ENCODE peak calls at places on chromosomes 3 and 15, in six cellular contexts. One of them, this sample, is unnamed.
A peak's percentile ranks its signal among the peaks of the same experiment; 100 is the strongest.

GRCh38 chr3:57998366-57999283 is 9.6 kb upstream of the FLNB start:
- DNase-seq in RWPE1: no peak
- DNase-seq in NCI-H1105: no peak
- DNase-seq in left ventricle myocardium inferior: no peak
- DNase-seq in AG04449: no peak
- DNase-seq in activated naive CD4-positive, alpha-beta T cell treated with Interleukin-2 at 50 U/mL for 16 hours: no peak
- DNase-seq in this sample: no peak

GRCh38 chr15:93217343-93217742 is 128.3 kb upstream of the RGMA start:
- DNase-seq in activated naive CD4-positive, alpha-beta T cell treated with Interleukin-2 at 50 U/mL for 16 hours: no peak
- DNase-seq in NCI-H1105: no peak
- DNase-seq in left ventricle myocardium inferior: peak; percentile 27
- DNase-seq in AG04449: no peak
- DNase-seq in RWPE1: no peak
- DNase-seq in this sample: no peak

GRCh38 chr3:152399374-152399773 is 130.6 kb downstream of the MBNL1 start:
- DNase-seq in RWPE1: no peak
- DNase-seq in NCI-H1105: no peak
- DNase-seq in activated naive CD4-positive, alpha-beta T cell treated with Interleukin-2 at 50 U/mL for 16 hours: no peak
- DNase-seq in AG04449: no peak
- DNase-seq in left ventricle myocardium inferior: no peak
- DNase-seq in this sample: no peak

GRCh38 chr3:171314341-171314740 is 145.9 kb downstream of the TNIK start:
- DNase-seq in RWPE1: no peak
- DNase-seq in left ventricle myocardium inferior: no peak
- DNase-seq in NCI-H1105: no peak
- DNase-seq in AG04449: no peak
- DNase-seq in activated naive CD4-positive, alpha-beta T cell treated with Interleukin-2 at 50 U/mL for 16 hours: no peak
- DNase-seq in this sample: no peak

GRCh38 chr3:159788291-159788690 is 200.3 kb upstream of the IL12A start:
- DNase-seq in NCI-H1105: no peak
- DNase-seq in AG04449: no peak
- DNase-seq in RWPE1: no peak
- DNase-seq in left ventricle myocardium inferior: no peak
- DNase-seq in activated naive CD4-positive, alpha-beta T cell treated with Interleukin-2 at 50 U/mL for 16 hours: no peak
- DNase-seq in this sample: no peak

GRCh38 chr15:82048809-82049208 is 3.0 kb upstream of the MEX3B start:
- DNase-seq in RWPE1: no peak
- DNase-seq in AG04449: no peak
- DNase-seq in NCI-H1105: no peak
- DNase-seq in left ventricle myocardium inferior: no peak
- DNase-seq in activated naive CD4-positive, alpha-beta T cell treated with Interleukin-2 at 50 U/mL for 16 hours: no peak
- DNase-seq in this sample: no peak

GRCh38 chr3:187743195-187744141 is 1.8 kb downstream of the BCL6 start:
- DNase-seq in RWPE1: peak; percentile 20
- DNase-seq in AG04449: no peak
- DNase-seq in left ventricle myocardium inferior: peak; percentile 69
- DNase-seq in activated naive CD4-positive, alpha-beta T cell treated with Interleukin-2 at 50 U/mL for 16 hours: peak; percentile 75
- DNase-seq in NCI-H1105: peak; percentile 60
- DNase-seq in this sample: no peak

GRCh38 chr3:82743196-82743595 is 981.8 kb upstream of the GBE1 start:
- DNase-seq in activated naive CD4-positive, alpha-beta T cell treated with Interleukin-2 at 50 U/mL for 16 hours: no peak
- DNase-seq in RWPE1: no peak
- DNase-seq in NCI-H1105: no peak
- DNase-seq in left ventricle myocardium inferior: no peak
- DNase-seq in AG04449: no peak
- DNase-seq in this sample: no peak

GRCh38 chr3:59425371-59425770 is 375.5 kb upstream of the CFAP20DC start:
- DNase-seq in NCI-H1105: no peak
- DNase-seq in AG04449: no peak
- DNase-seq in RWPE1: peak; percentile 7
- DNase-seq in left ventricle myocardium inferior: no peak
- DNase-seq in activated naive CD4-positive, alpha-beta T cell treated with Interleukin-2 at 50 U/mL for 16 hours: no peak
- DNase-seq in this sample: no peak

GRCh38 chr3:37683321-37683720 is 178.4 kb upstream of the CTDSPL start:
- DNase-seq in left ventricle myocardium inferior: no peak
- DNase-seq in activated naive CD4-positive, alpha-beta T cell treated with Interleukin-2 at 50 U/mL for 16 hours: no peak
- DNase-seq in RWPE1: no peak
- DNase-seq in AG04449: no peak
- DNase-seq in NCI-H1105: no peak
- DNase-seq in this sample: no peak

GRCh38 chr3:146747928-146748327 is 142.8 kb upstream of the PLSCR5 start:
- DNase-seq in NCI-H1105: no peak
- DNase-seq in AG04449: peak; percentile 14
- DNase-seq in left ventricle myocardium inferior: no peak
- DNase-seq in RWPE1: no peak
- DNase-seq in activated naive CD4-positive, alpha-beta T cell treated with Interleukin-2 at 50 U/mL for 16 hours: no peak
- DNase-seq in this sample: no peak

GRCh38 chr3:14374444-14374883 is 27.9 kb upstream of the SLC6A6 start:
- DNase-seq in activated naive CD4-positive, alpha-beta T cell treated with Interleukin-2 at 50 U/mL for 16 hours: no peak
- DNase-seq in RWPE1: no peak
- DNase-seq in left ventricle myocardium inferior: peak; percentile 48
- DNase-seq in AG04449: no peak
- DNase-seq in NCI-H1105: no peak
- DNase-seq in this sample: no peak

GRCh38 chr3:46371802-46372340 is 1.1 kb downstream of the CCR5 start:
- DNase-seq in AG04449: no peak
- DNase-seq in left ventricle myocardium inferior: no peak
- DNase-seq in activated naive CD4-positive, alpha-beta T cell treated with Interleukin-2 at 50 U/mL for 16 hours: no peak
- DNase-seq in NCI-H1105: no peak
- DNase-seq in RWPE1: no peak
- DNase-seq in this sample: no peak

GRCh38 chr3:76025561-76025960 is 240.2 kb upstream of the ZNF717 start:
- DNase-seq in left ventricle myocardium inferior: no peak
- DNase-seq in RWPE1: no peak
- DNase-seq in activated naive CD4-positive, alpha-beta T cell treated with Interleukin-2 at 50 U/mL for 16 hours: no peak
- DNase-seq in AG04449: no peak
- DNase-seq in NCI-H1105: no peak
- DNase-seq in this sample: no peak

GRCh38 chr3:134810850-134811249 is 15.8 kb downstream of the EPHB1 start:
- DNase-seq in RWPE1: no peak
- DNase-seq in activated naive CD4-positive, alpha-beta T cell treated with Interleukin-2 at 50 U/mL for 16 hours: no peak
- DNase-seq in left ventricle myocardium inferior: no peak
- DNase-seq in AG04449: no peak
- DNase-seq in NCI-H1105: no peak
- DNase-seq in this sample: no peak

GRCh38 chr3:185935465-185936263 is 2.1 kb downstream of the TRA2B start:
- DNase-seq in AG04449: no peak
- DNase-seq in NCI-H1105: no peak
- DNase-seq in activated naive CD4-positive, alpha-beta T cell treated with Interleukin-2 at 50 U/mL for 16 hours: no peak
- DNase-seq in RWPE1: no peak
- DNase-seq in left ventricle myocardium inferior: no peak
- DNase-seq in this sample: no peak

GRCh38 chr3:6417174-6417573 is 443.7 kb upstream of the GRM7 start:
- DNase-seq in AG04449: no peak
- DNase-seq in activated naive CD4-positive, alpha-beta T cell treated with Interleukin-2 at 50 U/mL for 16 hours: no peak
- DNase-seq in left ventricle myocardium inferior: no peak
- DNase-seq in RWPE1: no peak
- DNase-seq in NCI-H1105: no peak
- DNase-seq in this sample: no peak

GRCh38 chr3:32414527-32415202 is 23.0 kb downstream of the CMTM7 start:
- DNase-seq in left ventricle myocardium inferior: no peak
- DNase-seq in AG04449: no peak
- DNase-seq in activated naive CD4-positive, alpha-beta T cell treated with Interleukin-2 at 50 U/mL for 16 hours: peak; percentile 43
- DNase-seq in NCI-H1105: no peak
- DNase-seq in RWPE1: no peak
- DNase-seq in this sample: no peak

GRCh38 chr3:177569193-177569592 is 371.9 kb upstream of the TBL1XR1 start:
- DNase-seq in AG04449: no peak
- DNase-seq in RWPE1: no peak
- DNase-seq in activated naive CD4-positive, alpha-beta T cell treated with Interleukin-2 at 50 U/mL for 16 hours: no peak
- DNase-seq in left ventricle myocardium inferior: no peak
- DNase-seq in NCI-H1105: no peak
- DNase-seq in this sample: no peak

GRCh38 chr15:98682992-98683701 is 34.8 kb downstream of the IGF1R start:
- DNase-seq in NCI-H1105: no peak
- DNase-seq in AG04449: no peak
- DNase-seq in left ventricle myocardium inferior: no peak
- DNase-seq in activated naive CD4-positive, alpha-beta T cell treated with Interleukin-2 at 50 U/mL for 16 hours: no peak
- DNase-seq in RWPE1: peak; percentile 63
- DNase-seq in this sample: no peak

GRCh38 chr15:92909131-92909781 is 9.1 kb downstream of the CHD2 start:
- DNase-seq in RWPE1: no peak
- DNase-seq in NCI-H1105: no peak
- DNase-seq in activated naive CD4-positive, alpha-beta T cell treated with Interleukin-2 at 50 U/mL for 16 hours: no peak
- DNase-seq in AG04449: peak; percentile 51
- DNase-seq in left ventricle myocardium inferior: no peak
- DNase-seq in this sample: no peak

GRCh38 chr3:63654246-63654645 is 1.8 kb downstream of the SNTN start:
- DNase-seq in activated naive CD4-positive, alpha-beta T cell treated with Interleukin-2 at 50 U/mL for 16 hours: no peak
- DNase-seq in left ventricle myocardium inferior: no peak
- DNase-seq in NCI-H1105: no peak
- DNase-seq in RWPE1: no peak
- DNase-seq in AG04449: no peak
- DNase-seq in this sample: no peak

GRCh38 chr3:194861375-194861774 is 175.7 kb downstream of the FAM43A start:
- DNase-seq in AG04449: no peak
- DNase-seq in activated naive CD4-positive, alpha-beta T cell treated with Interleukin-2 at 50 U/mL for 16 hours: no peak
- DNase-seq in left ventricle myocardium inferior: no peak
- DNase-seq in NCI-H1105: no peak
- DNase-seq in RWPE1: no peak
- DNase-seq in this sample: no peak

GRCh38 chr3:64612082-64612860 is 75.5 kb downstream of the ADAMTS9 start:
- DNase-seq in NCI-H1105: no peak
- DNase-seq in RWPE1: no peak
- DNase-seq in AG04449: no peak
- DNase-seq in left ventricle myocardium inferior: no peak
- DNase-seq in activated naive CD4-positive, alpha-beta T cell treated with Interleukin-2 at 50 U/mL for 16 hours: no peak
- DNase-seq in this sample: no peak

GRCh38 chr15:60766391-60767128 is 287.6 kb upstream of the ICE2 start:
- DNase-seq in RWPE1: no peak
- DNase-seq in activated naive CD4-positive, alpha-beta T cell treated with Interleukin-2 at 50 U/mL for 16 hours: no peak
- DNase-seq in left ventricle myocardium inferior: no peak
- DNase-seq in NCI-H1105: no peak
- DNase-seq in AG04449: no peak
- DNase-seq in this sample: no peak

GRCh38 chr3:104206925-104207324 is 1159.8 kb upstream of the ALCAM start:
- DNase-seq in RWPE1: no peak
- DNase-seq in NCI-H1105: no peak
- DNase-seq in left ventricle myocardium inferior: no peak
- DNase-seq in activated naive CD4-positive, alpha-beta T cell treated with Interleukin-2 at 50 U/mL for 16 hours: no peak
- DNase-seq in AG04449: no peak
- DNase-seq in this sample: no peak

GRCh38 chr15:58758141-58758540 is 8.6 kb upstream of the ADAM10 start:
- DNase-seq in NCI-H1105: no peak
- DNase-seq in left ventricle myocardium inferior: no peak
- DNase-seq in activated naive CD4-positive, alpha-beta T cell treated with Interleukin-2 at 50 U/mL for 16 hours: no peak
- DNase-seq in AG04449: no peak
- DNase-seq in RWPE1: no peak
- DNase-seq in this sample: no peak

GRCh38 chr15:44308415-44308814 is 19.9 kb downstream of the GOLM2 start:
- DNase-seq in RWPE1: no peak
- DNase-seq in NCI-H1105: no peak
- DNase-seq in AG04449: no peak
- DNase-seq in activated naive CD4-positive, alpha-beta T cell treated with Interleukin-2 at 50 U/mL for 16 hours: peak; percentile 33
- DNase-seq in left ventricle myocardium inferior: no peak
- DNase-seq in this sample: no peak

GRCh38 chr3:31661286-31661685 is 128.6 kb downstream of the STT3B start:
- DNase-seq in RWPE1: no peak
- DNase-seq in activated naive CD4-positive, alpha-beta T cell treated with Interleukin-2 at 50 U/mL for 16 hours: no peak
- DNase-seq in NCI-H1105: no peak
- DNase-seq in AG04449: no peak
- DNase-seq in left ventricle myocardium inferior: no peak
- DNase-seq in this sample: no peak